ENCODE peak calls at places on chromosome 3, in four cellular contexts. R, H, P and Y are unnamed samples. For H3K36me3 and H3K4me1, the result is how much of the 10 kb centered on the place peaks cover.

GRCh38 chr3:102979202-102979601 is 544.4 kb downstream of the ZPLD1 start:
- DNase-seq in R (no peak), H (no peak), P (no peak), Y (no peak)

GRCh38 chr3:127629462-127630403 is 748 bp downstream of the PODXL2 start:
- DNase-seq in R (no peak), H (no peak), P (no peak), Y (peak)

GRCh38 chr3:65194044-65194714 is 506.4 kb upstream of the ADAMTS9 start:
- DNase-seq in R (no peak), H (no peak), P (no peak), Y (no peak)

GRCh38 chr3:65953881-65954733 is 84.6 kb downstream of the MAGI1 start:
- DNase-seq in R (no peak), H (peak), P (no peak), Y (no peak)

GRCh38 chr3:98855811-98856400 is 45.6 kb downstream of the DCBLD2 start:
- DNase-seq in R (no peak), H (no peak), P (no peak), Y (no peak)

GRCh38 chr3:64463981-64464380 is 223.8 kb downstream of the ADAMTS9 start:
- DNase-seq in R (no peak), H (no peak), P (no peak), Y (no peak)

GRCh38 chr3:190265795-190266194 is 56.5 kb downstream of the CLDN1 start:
- DNase-seq in R (no peak), H (no peak), P (no peak), Y (no peak)

GRCh38 chr3:183254816-183255730 is 2.0 kb downstream of the B3GNT5 start:
- DNase-seq in R (no peak), H (no peak), P (no peak), Y (no peak)

GRCh38 chr3:150588027-150588830 is 14.9 kb upstream of the SELENOT start:
- DNase-seq in R (no peak), H (peak), P (no peak), Y (no peak)

GRCh38 chr3:106261915-106262683 is 393.3 kb upstream of the CBLB start:
- DNase-seq in R (no peak), H (no peak), P (no peak), Y (no peak)

GRCh38 chr3:9795212-9795611 is 2.3 kb downstream of the ARPC4 start:
- DNase-seq in R (no peak), H (no peak), P (no peak), Y (no peak)

DNA sequence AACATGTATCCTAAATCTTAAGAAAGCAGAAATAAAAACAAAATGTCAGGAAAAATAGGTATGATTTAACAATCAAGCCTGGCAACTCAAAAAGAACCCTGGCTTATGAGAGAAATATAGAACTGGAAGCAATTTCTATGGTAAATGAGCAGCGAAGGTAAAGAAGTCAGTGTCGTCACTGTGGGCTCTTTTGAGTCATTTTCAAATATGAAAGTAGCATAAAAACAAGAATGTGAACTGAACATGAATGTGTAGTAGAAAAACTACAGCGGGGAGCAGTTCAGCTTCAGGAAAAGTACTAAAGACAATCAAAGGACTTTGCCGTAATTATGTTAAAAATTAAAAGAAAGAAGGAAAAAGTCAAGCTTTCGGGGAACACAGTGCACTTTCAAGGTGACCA is 17.5 kb downstream of the LSG1 start:
- DNase-seq in R (no peak), H (no peak), P (no peak), Y (no peak)
- H3K36me3 ChIP-seq in R (half or more), H (under half), P (half or more), Y (under half)

GRCh38 chr3:11641316-11641682 is 2.4 kb downstream of the VGLL4 start:
- DNase-seq in R (no peak), H (no peak), P (no peak), Y (no peak)

GRCh38 chr3:11640009-11640673 is 3.6 kb downstream of the VGLL4 start:
- DNase-seq in R (no peak), H (no peak), P (no peak), Y (no peak)

GRCh38 chr3:11637901-11638668 is 5.6 kb downstream of the VGLL4 start:
- DNase-seq in R (no peak), H (no peak), P (no peak), Y (no peak)

GRCh38 chr3:11636372-11636760 is 7.3 kb downstream of the VGLL4 start:
- DNase-seq in R (no peak), H (no peak), P (no peak), Y (no peak)

DNA sequence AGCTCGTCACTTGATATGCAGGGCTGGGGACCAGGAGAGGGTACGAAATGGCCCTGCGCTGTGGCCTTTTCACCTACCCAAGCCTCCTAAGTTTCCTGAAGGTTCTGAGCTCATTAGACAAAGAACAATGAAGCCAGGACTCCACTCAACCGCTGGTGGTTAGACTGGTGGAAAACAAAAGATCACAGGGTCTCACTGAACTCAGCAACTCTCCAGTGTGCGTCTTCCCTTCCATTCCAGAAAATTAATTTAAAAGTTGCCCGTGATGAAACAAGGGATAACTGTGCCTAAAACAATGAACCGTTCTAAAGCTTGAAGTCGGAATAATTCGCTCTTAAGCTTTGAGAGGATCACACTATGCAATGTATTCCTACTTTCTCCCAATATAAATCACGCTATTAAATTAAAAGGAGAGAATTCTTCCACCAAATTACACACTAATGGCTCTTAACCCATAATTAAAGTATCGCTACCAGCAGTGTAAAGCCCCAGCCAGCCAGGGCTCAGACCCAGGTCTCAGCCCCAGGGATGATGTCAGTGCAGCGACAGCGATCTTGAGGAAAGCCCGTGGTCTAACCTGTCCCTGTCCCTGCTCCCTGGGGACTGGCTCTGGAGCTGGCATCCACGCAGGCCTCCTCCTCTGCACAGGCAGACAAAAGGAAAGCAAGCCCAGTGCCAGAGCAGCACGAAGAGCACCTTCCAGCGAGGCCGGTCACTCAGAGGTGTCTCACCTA is 4.9 kb downstream of the VGLL4 start:
- DNase-seq in R (no peak), H (no peak), P (no peak), Y (no peak)
- H3K4me1 ChIP-seq in R (under half), H (half or more), P (under half), Y (half or more)

DNA sequence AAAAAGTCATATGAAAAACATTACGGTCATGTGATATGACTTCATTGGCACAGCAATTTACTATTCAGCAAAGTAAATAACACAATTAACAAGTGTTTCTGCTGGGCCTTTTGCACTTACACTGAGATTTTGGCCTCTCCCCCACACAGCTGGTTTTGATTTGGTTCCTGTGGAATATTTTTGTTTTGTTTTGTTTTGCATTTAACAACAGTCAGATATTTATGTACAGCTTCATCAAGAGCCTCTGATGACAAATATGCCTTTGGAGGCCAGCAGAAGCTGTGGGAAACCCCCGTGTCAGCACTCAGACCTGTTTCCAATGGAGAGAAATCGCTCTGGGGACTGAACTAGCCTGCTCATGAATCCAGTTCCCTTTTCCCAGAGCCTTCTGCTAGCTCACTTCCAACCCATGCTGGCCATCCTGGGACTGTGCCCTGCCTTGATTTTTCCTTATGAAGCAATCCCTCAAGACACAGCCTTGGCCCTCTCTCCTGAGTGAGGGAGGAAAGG is 161.9 kb downstream of the ATG7 start:
- DNase-seq in R (no peak), H (peak), P (no peak), Y (no peak)
- H3K4me3 ChIP-seq in R (no peak), H (no peak), P (no peak), Y (no peak)

DNA sequence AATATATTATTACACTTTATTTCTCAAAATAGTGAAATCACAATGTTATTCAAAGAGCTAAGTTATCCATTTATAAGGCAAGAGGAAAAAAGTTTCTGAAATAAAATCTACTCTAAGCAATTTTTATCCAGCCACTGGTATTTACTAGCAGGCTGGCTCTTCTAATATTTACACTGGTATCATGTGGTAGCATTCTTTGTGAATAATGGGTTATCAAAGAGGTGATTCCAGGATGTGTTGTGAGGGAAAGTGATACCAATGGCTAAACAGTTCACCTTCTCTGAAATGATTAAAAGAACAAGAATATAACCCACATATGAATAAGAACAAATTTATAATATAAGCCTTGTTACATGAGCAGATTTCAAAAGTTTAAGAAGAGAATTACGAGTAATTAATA is 44.1 kb downstream of the DHX36 start:
- DNase-seq in R (no peak), H (no peak), P (no peak), Y (no peak)
- H3K36me3 ChIP-seq in R (half or more), H (under half), P (half or more), Y (under half)

GRCh38 chr3:56812749-56813655 is 11.3 kb upstream of the ARHGEF3 start:
- DNase-seq in R (no peak), H (no peak), P (no peak), Y (no peak)
- H3K4me1 ChIP-seq in R (under half), H (under half), P (under half), Y (under half)

DNA sequence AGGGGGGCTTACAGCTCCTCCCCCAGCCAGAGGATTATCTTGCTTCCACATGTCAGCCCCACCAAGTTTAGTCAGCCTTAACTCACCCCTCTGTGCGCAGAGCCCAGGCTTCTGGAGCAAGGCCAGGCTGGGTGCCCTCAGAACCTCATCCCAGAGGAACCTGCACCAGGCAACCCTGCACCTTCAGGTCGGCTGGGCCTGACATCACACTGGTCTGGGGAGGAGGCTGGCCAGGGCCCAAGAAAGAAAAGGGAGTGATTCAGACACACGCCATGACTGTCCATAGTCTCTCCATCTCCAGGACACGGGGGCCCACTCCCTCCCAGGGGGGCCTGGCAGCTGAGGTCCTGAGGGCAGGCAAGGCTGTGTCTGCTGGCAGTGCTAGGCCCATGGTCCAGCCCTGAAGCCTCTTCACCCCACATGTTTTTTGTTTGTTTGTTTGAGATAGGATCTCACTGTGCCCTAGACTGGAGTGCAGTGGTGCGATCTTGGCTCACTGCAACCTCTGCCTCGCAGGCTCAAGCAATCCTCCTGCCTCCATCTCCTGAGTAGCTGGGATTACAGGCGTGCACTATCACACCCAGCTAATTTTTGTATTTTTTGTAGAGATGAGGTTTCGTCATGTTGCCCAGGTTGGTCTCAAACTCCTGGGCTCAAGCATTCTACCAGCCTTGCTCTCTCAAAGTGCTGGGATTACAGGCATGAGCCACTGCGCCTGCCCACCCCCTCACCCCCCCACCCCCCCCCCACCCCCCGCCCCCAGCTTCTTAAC is 11.1 kb downstream of the TNK2 start:
- DNase-seq in R (no peak), H (no peak), P (peak), Y (no peak)
- H3K4me3 ChIP-seq in R (no peak), H (peak), P (no peak), Y (no peak)

DNA sequence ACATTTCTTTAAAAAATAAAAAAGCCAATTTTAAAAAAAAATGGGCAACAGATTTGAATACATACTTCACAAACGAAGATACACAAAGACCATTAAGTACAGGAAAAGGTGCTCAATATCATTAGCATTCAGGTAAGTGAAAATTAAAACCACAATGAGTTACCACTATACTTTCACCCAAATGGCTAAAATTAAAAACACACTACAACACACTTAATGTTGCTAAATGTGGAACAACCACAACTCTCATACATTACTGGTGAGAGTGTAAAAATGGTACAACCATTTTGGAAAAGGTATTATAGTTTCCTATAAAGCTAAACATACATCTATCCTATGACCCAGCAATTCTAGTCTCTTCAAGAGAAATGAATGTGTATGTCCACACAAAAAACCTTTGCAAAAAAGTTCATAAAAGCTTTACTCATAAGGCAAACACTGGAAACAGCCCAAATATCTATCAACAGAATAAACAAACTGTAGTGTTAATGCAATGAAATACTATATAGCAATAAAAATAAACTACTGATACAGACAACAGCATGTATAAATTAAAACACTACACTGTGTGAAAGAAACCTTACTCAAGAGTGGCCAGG is 14.9 kb downstream of the IP6K1 start:
- DNase-seq in R (no peak), H (no peak), P (no peak), Y (no peak)
- H3K36me3 ChIP-seq in R (under half), H (under half), P (under half), Y (under half)

DNA sequence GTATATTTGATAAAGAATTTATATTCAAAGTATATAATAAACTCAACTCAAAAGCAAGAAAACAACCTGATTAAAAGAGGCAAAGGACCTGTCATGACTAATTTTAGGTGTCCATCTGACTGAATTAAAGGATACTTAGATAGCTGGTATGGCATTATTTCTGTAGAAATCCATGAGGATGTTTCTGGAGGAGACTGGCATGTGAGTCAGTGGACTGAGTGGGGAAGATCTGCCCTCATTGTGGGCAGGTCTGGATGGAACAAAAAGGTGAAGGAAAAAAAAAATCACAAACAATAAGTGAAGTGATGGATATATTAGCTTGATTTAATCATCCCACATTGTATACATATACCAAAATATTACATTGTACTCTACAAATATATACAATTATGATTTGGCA is 16.6 kb downstream of the ANKRD28 start:
- DNase-seq in R (no peak), H (no peak), P (no peak), Y (no peak)
- H3K4me1 ChIP-seq in R (under half), H (under half), P (under half), Y (under half)

GRCh38 chr3:120681506-120682038 is 467 bp downstream of the HGD start:
- DNase-seq in R (no peak), H (no peak), P (no peak), Y (no peak)
- H3K4me3 ChIP-seq in R (no peak), H (no peak), P (no peak), Y (no peak)

DNA sequence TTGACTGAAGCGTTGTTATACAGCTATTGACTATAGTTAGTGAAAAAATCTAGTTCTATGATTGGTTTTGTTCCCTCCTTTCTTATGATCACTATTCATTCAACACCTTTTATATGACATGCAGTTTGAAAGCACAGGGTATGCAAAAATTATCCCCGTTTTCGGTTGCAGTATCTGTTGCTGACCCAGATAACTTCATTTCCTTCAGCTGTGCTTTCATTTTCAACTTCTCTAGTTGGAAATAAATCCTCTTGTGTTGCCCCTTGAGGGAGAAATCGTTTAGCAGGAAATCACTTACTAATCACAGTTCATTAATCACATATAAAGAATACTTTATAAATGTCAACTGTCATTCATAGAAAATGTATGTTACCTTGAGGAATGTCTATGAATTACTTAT is 55.1 kb downstream of the MBNL1 start:
- DNase-seq in R (no peak), H (no peak), P (no peak), Y (no peak)
- H3K36me3 ChIP-seq in R (under half), H (under half), P (under half), Y (under half)